ENCODE peak calls at places on chromosome 1, in nine cellular contexts. W is A172, M is body of pancreas, N is NCI-H1417, G is SW480, F is NCI-H1105, C is T-helper 17 cell, V is sigmoid colon, U is cardiac fibroblast. I is an unnamed sample.

GRCh38 chr1:178966312-178966711 is 59.4 kb upstream of the FAM20B start:
- DNase-seq in G (no peak), V (no peak), W (no peak), M (no peak), N (no peak), C (no peak), F (no peak), U (no peak), I (no peak)

GRCh38 chr1:235826102-235826854 is 40.4 kb downstream of the LYST start:
- DNase-seq in W (no peak), V (no peak), G (no peak), C (no peak), U (no peak), M (no peak), F (no peak), N (no peak), I (no peak)

GRCh38 chr1:167330601-167331293 is 110.1 kb downstream of the POU2F1 start:
- DNase-seq in W (no peak), F (no peak), U (no peak), C (no peak), N (no peak), M (no peak), V (no peak), G (no peak), I (no peak)

GRCh38 chr1:173164686-173165085 is 42.4 kb downstream of the TNFSF4 start:
- DNase-seq in M (no peak), N (no peak), W (no peak), C (no peak), V (no peak), F (no peak), G (no peak), U (no peak), I (no peak)

GRCh38 chr1:31101147-31101502 is 35.6 kb upstream of the PUM1 start:
- DNase-seq in G (no peak), N (peak), C (no peak), U (peak), F (peak), W (peak), M (no peak), V (no peak), I (peak)

GRCh38 chr1:84782311-84782771 is 92.1 kb upstream of the SSX2IP start:
- DNase-seq in F (peak), N (peak), U (peak), C (peak), W (peak), M (peak), V (no peak), G (peak), I (peak)

GRCh38 chr1:241695454-241696171 is 43.5 kb downstream of the WDR64 start:
- DNase-seq in V (no peak), F (no peak), N (no peak), G (no peak), M (no peak), C (no peak), U (peak), W (peak), I (no peak)

GRCh38 chr1:91851130-91852010 is 34.6 kb downstream of the TGFBR3 start:
- DNase-seq in G (no peak), W (peak), N (peak), U (peak), F (peak), C (no peak), M (peak), V (peak), I (peak)

GRCh38 chr1:33005117-33005811 is 31.4 kb downstream of the AK2 start:
- DNase-seq in C (no peak), G (no peak), F (no peak), M (no peak), N (no peak), V (no peak), W (no peak), U (no peak), I (no peak)

GRCh38 chr1:71561729-71562128 is 480.9 kb upstream of the ZRANB2 start:
- DNase-seq in V (no peak), G (no peak), M (no peak), U (peak), N (no peak), F (no peak), C (no peak), W (peak), I (no peak)

GRCh38 chr1:113835686-113836290 is 23.5 kb upstream of the RSBN1 start:
- DNase-seq in C (no peak), M (no peak), U (peak), W (peak), N (peak), F (peak), V (no peak), G (peak), I (peak)

GRCh38 chr1:230574502-230574901 is 67.8 kb upstream of the COG2 start:
- DNase-seq in N (no peak), M (no peak), U (no peak), V (no peak), W (no peak), C (no peak), G (no peak), F (no peak), I (no peak)

GRCh38 chr1:3718764-3719163 is 33.5 kb upstream of the CCDC27 start:
- DNase-seq in M (no peak), G (peak), F (no peak), V (no peak), W (no peak), C (no peak), N (peak), U (no peak), I (no peak)